ENCODE peak calls at places on chromosomes 5 and 9, in six cellular contexts. C, J, U, X, T and W are unnamed samples.

GRCh38 chr5:14917719-14918118 is 46.1 kb upstream of the ANKH start:
- DNase-seq in C (no peak), J (peak), U (peak), X (no peak), T (peak), W (no peak)

GRCh38 chr5:10484774-10485141 is 43.1 kb downstream of the ROPN1L start:
- DNase-seq in C (no peak), J (no peak), U (no peak), X (no peak), T (no peak), W (no peak)

GRCh38 chr5:149282966-149283332 is 11.3 kb downstream of the AFAP1L1 start:
- DNase-seq in C (no peak), J (no peak), U (no peak), X (no peak), T (no peak), W (no peak)

GRCh38 chr5:94335936-94336335 is 282.5 kb downstream of the KIAA0825 start:
- DNase-seq in C (no peak), J (no peak), U (no peak), X (no peak), T (no peak), W (no peak)

GRCh38 chr5:73282923-73283322 is 109.9 kb downstream of the TMEM174 start:
- DNase-seq in C (no peak), J (no peak), U (no peak), X (no peak), T (no peak), W (no peak)

GRCh38 chr9:83013261-83013610 is 49.7 kb downstream of the RASEF start:
- DNase-seq in C (no peak), J (peak), U (peak), X (peak), T (peak), W (no peak)

GRCh38 chr9:4864234-4864661 is 71.5 kb downstream of the RCL1 start:
- DNase-seq in C (no peak), J (no peak), U (no peak), X (no peak), T (no peak), W (no peak)

GRCh38 chr5:91151947-91152346 is 231.2 kb downstream of the ARRDC3 start:
- DNase-seq in C (no peak), J (peak), U (peak), X (peak), T (peak), W (no peak)

GRCh38 chr5:43040287-43041098 is at the start of gene ANXA2R:
- DNase-seq in C (peak), J (peak), U (peak), X (peak), T (peak), W (peak)

GRCh38 chr5:43038523-43038989 is 1.6 kb downstream of the ANXA2R start:
- DNase-seq in C (no peak), J (no peak), U (peak), X (peak), T (no peak), W (no peak)

GRCh38 chr5:43041131-43041668 is 1.1 kb upstream of the ANXA2R start:
- DNase-seq in C (no peak), J (no peak), U (no peak), X (no peak), T (no peak), W (no peak)

GRCh38 chr5:43039115-43039467 is 1.0 kb downstream of the ANXA2R start:
- DNase-seq in C (no peak), J (no peak), U (no peak), X (no peak), T (no peak), W (no peak)

GRCh38 chr5:43039468-43040286 is 442 bp downstream of the ANXA2R start:
- DNase-seq in C (peak), J (peak), U (peak), X (peak), T (peak), W (no peak)
- TF ChIP-seq CTCF in C (no peak), J (peak), U (peak), X (peak), T (no peak), W (peak)

DNA sequence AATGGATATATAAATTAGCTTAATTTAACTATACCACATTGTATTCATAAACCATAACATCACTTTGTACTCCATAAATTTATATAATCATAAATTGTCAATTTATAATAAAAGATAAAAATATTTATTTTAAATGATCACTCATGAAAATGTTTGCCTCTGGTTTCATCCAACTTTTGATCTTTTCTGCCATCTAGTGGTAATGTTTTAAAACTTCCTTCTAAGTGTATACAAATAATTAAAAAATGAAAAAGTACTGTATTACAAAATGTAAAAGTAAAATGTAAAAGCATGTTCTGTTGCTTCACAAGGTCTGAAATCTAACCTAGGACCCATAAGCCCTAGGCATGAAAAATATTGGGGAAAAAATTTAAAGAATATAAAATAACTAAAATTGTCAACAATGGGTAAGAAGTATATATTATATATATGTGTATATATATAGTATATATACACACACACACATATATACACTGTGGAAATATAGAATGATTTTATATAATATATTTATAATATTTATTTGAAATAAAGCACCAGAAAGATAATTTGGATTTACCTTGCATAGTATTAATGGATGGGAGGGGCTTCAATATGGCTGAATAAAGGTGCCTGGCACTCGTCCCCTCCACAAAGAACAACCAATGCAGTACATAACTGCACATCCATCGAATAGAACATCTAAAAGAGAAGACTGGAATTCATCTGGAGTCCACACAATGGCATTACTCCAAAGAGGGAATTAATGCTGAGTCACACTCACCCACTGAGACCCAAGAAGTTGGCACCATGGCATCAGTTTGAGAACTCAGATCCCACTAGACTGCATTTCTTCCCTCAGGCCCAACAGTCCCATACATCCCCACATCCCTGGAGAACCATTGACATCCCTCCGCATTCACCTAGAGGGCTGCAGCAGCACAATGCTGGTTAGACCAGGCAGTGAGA is 32.5 kb downstream of the ANXA1 start:
- DNase-seq in C (peak), J (peak), U (no peak), X (peak), T (peak), W (no peak)
- TF ChIP-seq CTCF in C (no peak), J (peak), U (peak), X (peak), T (peak), W (peak)

GRCh38 chr5:127515693-127516440 is 1.6 kb upstream of the PRRC1 start:
- DNase-seq in C (no peak), J (no peak), U (no peak), X (no peak), T (no peak), W (no peak)

GRCh38 chr5:127517110-127517479 is 345 bp upstream of the PRRC1 start:
- DNase-seq in C (no peak), J (peak), U (peak), X (no peak), T (peak), W (peak)

GRCh38 chr5:127518319-127518621 is 830 bp downstream of the PRRC1 start:
- DNase-seq in C (no peak), J (peak), U (peak), X (peak), T (peak), W (no peak)

GRCh38 chr5:127519527-127519926 is 2.1 kb downstream of the PRRC1 start:
- DNase-seq in C (no peak), J (peak), U (no peak), X (peak), T (no peak), W (no peak)

DNA sequence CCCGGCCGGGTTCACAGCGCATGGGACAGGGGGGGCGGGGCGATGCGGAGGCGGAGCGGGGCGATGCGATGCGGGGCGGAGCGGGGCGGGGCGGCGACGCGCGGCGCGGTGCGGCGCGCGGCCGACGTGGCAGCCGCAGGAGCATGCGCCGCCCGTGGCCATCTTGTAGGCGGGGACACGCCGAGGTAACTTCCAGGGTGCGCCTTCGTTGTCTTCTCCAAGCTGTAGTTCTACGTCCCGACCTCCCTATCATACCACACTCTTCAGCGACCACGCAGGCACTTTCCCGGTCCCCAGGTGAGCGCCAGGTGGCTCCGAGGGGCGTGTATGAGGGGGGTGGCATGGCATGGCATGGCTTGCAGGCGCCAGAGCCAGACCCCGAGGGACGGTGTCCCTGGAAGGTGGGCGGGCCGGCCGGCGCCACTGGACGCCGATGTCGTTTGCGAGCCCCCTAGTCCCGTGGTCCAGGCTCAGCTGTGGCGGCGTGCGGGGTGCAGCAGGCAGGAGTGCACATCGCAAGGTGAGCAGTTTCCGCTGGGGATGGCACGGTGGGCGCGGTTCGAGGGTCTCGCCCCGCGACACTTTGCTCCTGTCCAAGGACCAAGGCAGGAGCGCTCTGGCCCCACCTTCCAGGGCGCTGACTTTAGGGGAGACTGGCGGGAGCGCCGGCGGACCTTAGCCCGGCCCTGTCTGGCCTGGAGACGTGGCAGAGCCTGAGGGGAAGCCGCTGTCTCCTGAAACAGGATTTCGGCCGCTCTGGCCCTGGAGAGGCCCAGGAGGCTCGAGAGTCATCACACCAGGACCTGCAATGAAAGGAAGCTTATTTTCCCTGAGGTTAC is at the start of gene PRRC1:
- DNase-seq in C (peak), J (peak), U (peak), X (peak), T (peak), W (peak)
- TF ChIP-seq CTCF in C (no peak), J (no peak), U (no peak), X (no peak), T (no peak), W (no peak)

DNA sequence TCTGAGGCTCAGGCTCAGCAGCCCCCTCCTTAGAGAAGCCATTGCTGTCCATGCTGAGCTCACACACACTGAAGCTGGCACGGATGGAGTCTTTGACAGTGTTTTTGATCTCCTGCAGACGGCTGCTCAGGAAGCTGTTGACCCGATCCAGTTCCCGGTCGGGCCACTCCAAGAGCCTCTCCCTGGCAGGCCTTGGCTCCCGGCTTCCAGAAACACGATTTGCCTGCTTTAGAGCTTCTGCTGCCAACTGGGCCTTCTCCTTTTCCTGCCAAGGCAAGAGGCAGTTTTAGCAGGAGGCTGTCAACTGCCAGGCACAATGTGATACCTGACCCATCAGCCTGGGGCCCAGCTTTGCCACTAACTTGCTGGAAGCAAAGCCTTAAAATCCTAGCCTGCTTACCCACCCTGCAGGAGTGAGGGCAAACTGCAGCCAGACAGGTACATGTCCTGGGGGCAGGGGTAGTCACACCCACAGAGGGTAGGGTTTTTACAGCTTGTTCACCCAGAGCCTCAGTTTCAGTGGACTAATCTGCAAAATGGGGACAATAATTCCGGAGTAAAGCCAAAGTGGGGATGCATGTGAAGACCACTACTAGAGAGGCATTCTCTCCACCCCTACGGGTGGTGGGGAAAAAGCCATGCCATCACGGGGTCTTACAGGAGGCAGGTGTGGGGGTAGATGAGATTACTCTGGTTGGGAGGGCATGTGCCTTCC is 8.3 kb upstream of the DDX41 start:
- DNase-seq in C (no peak), J (no peak), U (no peak), X (no peak), T (no peak), W (no peak)
- TF ChIP-seq CTCF in C (no peak), J (no peak), U (no peak), X (no peak), T (no peak), W (no peak)

GRCh38 chr9:114409842-114410241 is 22.1 kb upstream of the AKNA start:
- DNase-seq in C (no peak), J (no peak), U (no peak), X (no peak), T (no peak), W (no peak)
- TF ChIP-seq CTCF in C (no peak), J (no peak), U (no peak), X (no peak), T (no peak), W (no peak)

GRCh38 chr9:118631956-118632355 is 737.3 kb downstream of the BRINP1 start:
- DNase-seq in C (no peak), J (no peak), U (no peak), X (no peak), T (no peak), W (no peak)
- TF ChIP-seq CTCF in C (no peak), J (no peak), U (no peak), X (no peak), T (peak), W (no peak)

GRCh38 chr9:77957652-77958051 is 74.0 kb downstream of the GNAQ start:
- DNase-seq in C (no peak), J (no peak), U (no peak), X (no peak), T (no peak), W (no peak)
- TF ChIP-seq CTCF in C (no peak), J (no peak), U (no peak), X (no peak), T (no peak), W (no peak)